ENCODE peak calls at places on chromosomes 7 and 10, in five cellular contexts. R, X, U, A and J are unnamed samples.
A peak's percentile ranks its signal among the peaks of the same experiment; 100 is the strongest.

GRCh38 chr7:24931787-24932186 is 48.2 kb downstream of the OSBPL3 start:
- DNase-seq in U (no peak), X (no peak), A (no peak), R (no peak), J (no peak)

GRCh38 chr7:159086301-159086925 is 58.3 kb downstream of the VIPR2 start:
- DNase-seq in X (no peak), A (no peak), R (no peak), U (no peak), J (no peak)

GRCh38 chr7:120184866-120185265 is 88.1 kb upstream of the KCND2 start:
- DNase-seq in A (peak; percentile 51), X (no peak), R (no peak), U (no peak), J (no peak)

GRCh38 chr10:23070819-23071218 is 24.6 kb upstream of the MSRB2 start:
- DNase-seq in U (no peak), X (no peak), A (no peak), R (no peak), J (no peak)

GRCh38 chr7:20964214-20964613 is 177.5 kb upstream of the SP8 start:
- DNase-seq in X (no peak), R (no peak), A (no peak), U (no peak), J (no peak)

GRCh38 chr10:3716093-3716492 is 68.9 kb downstream of the KLF6 start:
- DNase-seq in R (no peak), X (no peak), U (no peak), A (no peak), J (no peak)

GRCh38 chr7:1176891-1177373 is 16.9 kb upstream of the ZFAND2A start:
- DNase-seq in A (peak; percentile 68), R (peak; percentile 58), U (peak; percentile 52), X (peak; percentile 87), J (peak; percentile 80)

GRCh38 chr7:31020652-31021051 is 31.5 kb upstream of the ADCYAP1R1 start:
- DNase-seq in U (no peak), A (no peak), R (no peak), X (no peak), J (no peak)

GRCh38 chr10:99920901-99921300 is 88.8 kb downstream of the DNMBP start:
- DNase-seq in A (peak; percentile 71), X (no peak), R (peak; percentile 40), U (no peak), J (no peak)

GRCh38 chr10:122113161-122113944 is 124.4 kb downstream of the TACC2 start:
- DNase-seq in R (peak; percentile 74), U (peak; percentile 81), X (peak; percentile 82), A (peak; percentile 68), J (peak; percentile 80)

GRCh38 chr10:128058106-128058745 is 68.0 kb downstream of the MKI67 start:
- DNase-seq in R (no peak), A (no peak), X (no peak), U (no peak), J (no peak)

GRCh38 chr10:76091821-76092394 is 660.5 kb downstream of the LRMDA start:
- DNase-seq in R (no peak), A (no peak), X (no peak), U (no peak), J (no peak)

GRCh38 chr10:68086910-68087309 is 11.8 kb upstream of the HERC4 start:
- DNase-seq in A (no peak), R (no peak), U (no peak), X (no peak), J (no peak)

GRCh38 chr7:17408245-17408903 is 109.9 kb downstream of the AHR start:
- DNase-seq in X (peak; percentile 86), R (peak; percentile 98), U (no peak), A (peak; percentile 98), J (no peak)

GRCh38 chr7:30564243-30564892 is 30.3 kb upstream of the GARS1 start:
- DNase-seq in X (peak; percentile 91), R (peak; percentile 85), U (peak; percentile 89), A (peak; percentile 84), J (peak; percentile 85)

GRCh38 chr10:100345570-100346330 is 1.3 kb upstream of the SCD start:
- DNase-seq in A (peak; percentile 91), U (peak; percentile 52), R (peak; percentile 64), X (peak; percentile 51), J (no peak)

GRCh38 chr7:117942780-117943179 is 69.5 kb upstream of the CTTNBP2 start:
- DNase-seq in A (no peak), U (no peak), X (no peak), R (no peak), J (no peak)

GRCh38 chr10:45380903-45381610 is 7.0 kb downstream of the ALOX5 start:
- DNase-seq in U (no peak), R (no peak), X (peak; percentile 55), A (no peak), J (no peak)

GRCh38 chr10:3980660-3981059 is 195.7 kb upstream of the KLF6 start:
- DNase-seq in X (no peak), R (no peak), U (no peak), A (no peak), J (no peak)

GRCh38 chr10:126904807-126905686 is at the start of gene DOCK1:
- DNase-seq in X (peak; percentile 68), R (peak; percentile 67), A (peak; percentile 60), U (peak; percentile 86), J (peak; percentile 70)

GRCh38 chr10:43453266-43453831 is 16.4 kb downstream of the ZNF487 start:
- DNase-seq in A (peak; percentile 13), X (no peak), U (no peak), R (no peak), J (no peak)

GRCh38 chr10:32077896-32078295 is 21.7 kb upstream of the KIF5B start:
- DNase-seq in R (peak; percentile 73), U (no peak), A (peak; percentile 87), X (peak; percentile 77), J (peak; percentile 75)

GRCh38 chr10:2839081-2839725 is 228.1 kb upstream of the PFKP start:
- DNase-seq in A (peak; percentile 7), X (peak; percentile 51), U (peak; percentile 72), R (no peak), J (peak; percentile 37)

GRCh38 chr7:145903658-145904057 is 212.9 kb upstream of the CNTNAP2 start:
- DNase-seq in X (no peak), U (no peak), R (no peak), A (no peak), J (no peak)

GRCh38 chr7:959271-959670 is 4.8 kb upstream of the ADAP1 start:
- DNase-seq in A (no peak), X (no peak), U (peak; percentile 20), R (no peak), J (no peak)

GRCh38 chr10:130801784-130802183 is 509.7 kb downstream of the TCERG1L start:
- DNase-seq in X (no peak), R (no peak), A (no peak), U (no peak), J (no peak)

GRCh38 chr10:98344589-98345038 is 70.4 kb downstream of the PYROXD2 start:
- DNase-seq in R (peak; percentile 96), X (peak; percentile 70), U (no peak), A (peak; percentile 98), J (no peak)

GRCh38 chr7:8564296-8564695 is 130.9 kb downstream of the NXPH1 start:
- DNase-seq in A (no peak), R (no peak), X (no peak), U (no peak), J (no peak)

GRCh38 chr7:54544356-54545240 is 2.4 kb downstream of the VSTM2A start:
- DNase-seq in A (no peak), X (no peak), U (peak; percentile 60), R (no peak), J (peak; percentile 57)

GRCh38 chr7:93148135-93148534 is at the start of gene SAMD9L:
- DNase-seq in A (peak; percentile 30), X (no peak), R (peak; percentile 52), U (no peak), J (no peak)

GRCh38 chr7:93145324-93145723 is 2.9 kb downstream of the SAMD9L start:
- DNase-seq in X (no peak), R (no peak), A (no peak), U (no peak), J (no peak)

GRCh38 chr7:93146036-93146435 is 2.1 kb downstream of the SAMD9L start:
- DNase-seq in X (no peak), R (no peak), A (no peak), U (peak; percentile 20), J (no peak)

GRCh38 chr7:93147358-93147757 is 827 bp downstream of the SAMD9L start:
- DNase-seq in R (peak; percentile 66), A (peak; percentile 61), X (peak; percentile 35), U (no peak), J (no peak)

GRCh38 chr7:93146465-93147127 is 1.6 kb downstream of the SAMD9L start:
- DNase-seq in R (no peak), X (no peak), U (no peak), A (no peak), J (no peak)
- H3K4me3 ChIP-seq in R (peak overlapping the region; percentile 91), X (no peak overlapping the region), U (no peak overlapping the region), A (no peak overlapping the region), J (no peak overlapping the region)

GRCh38 chr10:92572362-92573090 is 1.4 kb downstream of the IDE start:
- DNase-seq in U (peak; percentile 30), A (no peak), X (no peak), R (no peak), J (no peak)
- H3K4me3 ChIP-seq in U (peak overlapping the region; percentile 70), A (peak overlapping the region; percentile 70), X (no peak overlapping the region), R (peak overlapping the region; percentile 90), J (peak overlapping the region; percentile 89)

GRCh38 chr7:140223515-140224221 is 46.9 kb upstream of the KDM7A start:
- DNase-seq in U (no peak), R (no peak), X (no peak), A (no peak), J (no peak)

GRCh38 chr7:140222797-140223196 is 46.0 kb upstream of the KDM7A start:
- DNase-seq in U (no peak), A (no peak), R (no peak), X (no peak), J (no peak)

GRCh38 chr7:140217750-140218501 is 41.1 kb upstream of the KDM7A start:
- DNase-seq in U (no peak), X (no peak), R (no peak), A (no peak), J (no peak)

GRCh38 chr7:140218656-140219055 is 41.9 kb upstream of the KDM7A start:
- DNase-seq in X (no peak), A (no peak), R (no peak), U (no peak), J (no peak)

GRCh38 chr7:140219672-140220520 is 43.1 kb upstream of the KDM7A start:
- DNase-seq in X (no peak), A (no peak), R (no peak), U (no peak), J (no peak)
- H3K4me3 ChIP-seq in X (no peak overlapping the region), A (no peak overlapping the region), R (no peak overlapping the region), U (no peak overlapping the region), J (no peak overlapping the region)

DNA sequence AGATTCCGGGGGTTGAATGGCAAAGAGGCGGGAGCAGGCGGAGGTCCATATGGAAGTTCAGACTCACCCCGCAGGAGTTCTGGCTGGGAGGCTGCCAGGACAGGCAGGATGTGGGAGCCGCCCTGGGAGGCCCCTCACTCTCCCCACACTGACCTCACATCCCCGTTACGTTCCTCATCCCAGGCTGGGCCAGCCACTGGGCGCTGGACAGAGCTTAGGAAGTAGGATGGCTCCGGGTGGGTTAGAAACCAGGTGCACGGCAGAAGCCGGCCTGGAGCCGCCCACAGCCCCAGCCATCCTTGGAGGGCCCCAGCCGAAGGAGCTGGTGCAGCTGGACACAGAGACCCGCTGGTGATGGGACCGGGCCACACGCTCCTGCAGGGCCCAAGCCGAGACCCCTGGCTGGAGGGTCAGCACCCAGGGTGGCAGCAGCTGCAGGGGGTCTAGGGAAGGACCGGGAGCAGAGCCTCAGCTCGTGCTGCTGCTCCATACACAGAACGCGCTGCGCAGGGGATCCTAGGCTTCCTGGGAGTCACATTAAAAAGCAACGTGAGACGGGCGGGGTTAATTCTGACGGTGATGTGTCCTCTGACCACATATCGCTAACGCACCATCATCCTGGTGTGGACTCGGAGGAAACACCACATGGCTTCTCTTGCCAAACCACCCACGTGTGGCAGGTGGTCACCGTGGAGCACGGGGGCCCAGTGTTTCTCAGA is 98.6 kb upstream of the DIP2C start:
- DNase-seq in A (peak; percentile 82), U (no peak), R (peak; percentile 76), X (peak; percentile 29), J (no peak)
- H3K4me3 ChIP-seq in A (no peak overlapping the region), U (no peak overlapping the region), R (no peak overlapping the region), X (no peak overlapping the region), J (no peak overlapping the region)